ENCODE peak calls at places on chromosomes 11 and 22, in eight cellular contexts. N is A549; A is M059J; K is stimulated activated CD4-positive, alpha-beta T cell treated with anti-CD3 and anti-CD28 coated beads, Interleukin-15, amount 100 ng/mL, for 48 hours; X is globus pallidus; W is mesendoderm; P is Caco-2; Q is fibroblast of the conjunctiva. E is an unnamed sample.

GRCh38 chr11:70871881-70872280 is 380.5 kb downstream of the SHANK2 start:
- DNase-seq in Q (no peak), K (no peak), P (no peak), W (no peak), A (peak), N (no peak), X (no peak), E (no peak)

GRCh38 chr11:126392638-126393023 is 37.1 kb downstream of the ST3GAL4 start:
- DNase-seq in A (no peak), Q (no peak), X (no peak), W (no peak), K (no peak), N (no peak), P (no peak), E (peak)

GRCh38 chr22:22171357-22172218 is 73.0 kb upstream of the VPREB1 start:
- DNase-seq in W (peak), K (no peak), X (no peak), Q (no peak), P (peak), N (peak), A (peak), E (no peak)

GRCh38 chr22:36028646-36029405 is at the start of gene RBFOX2:
- DNase-seq in A (peak), Q (peak), K (peak), N (peak), W (peak), X (peak), P (peak), E (peak)

GRCh38 chr22:30038219-30038618 is 42.0 kb upstream of the HORMAD2 start:
- DNase-seq in X (no peak), K (no peak), Q (peak), P (peak), N (no peak), W (peak), A (peak), E (no peak)

GRCh38 chr11:2694995-2695939 is 4.5 kb downstream of the KCNQ1OT1 start:
- DNase-seq in Q (no peak), X (no peak), K (no peak), P (no peak), W (no peak), N (no peak), A (no peak), E (peak)

GRCh38 chr11:88050247-88050646 is 125.0 kb downstream of the RAB38 start:
- DNase-seq in K (no peak), N (no peak), W (no peak), Q (no peak), A (no peak), X (no peak), P (no peak), E (no peak)

GRCh38 chr11:61967924-61968757 is 707 bp upstream of the FTH1 start:
- DNase-seq in A (no peak), K (no peak), P (peak), Q (no peak), W (peak), N (no peak), X (peak), E (no peak)

GRCh38 chr11:57458060-57458409 is 2.3 kb upstream of the RTN4RL2 start:
- DNase-seq in P (peak), K (no peak), A (peak), W (peak), N (no peak), X (no peak), Q (no peak), E (no peak)

GRCh38 chr22:50134481-50134880 is 36.0 kb upstream of the PANX2 start:
- DNase-seq in N (no peak), W (no peak), X (no peak), A (no peak), Q (no peak), K (no peak), P (no peak), E (no peak)

GRCh38 chr22:38956551-38956950 is 858 bp upstream of the APOBEC3A start:
- DNase-seq in P (no peak), X (no peak), A (no peak), N (no peak), K (no peak), Q (no peak), W (no peak), E (no peak)

GRCh38 chr22:41478473-41478872 is 9.6 kb downstream of the ACO2 start:
- DNase-seq in A (no peak), P (no peak), K (no peak), N (no peak), Q (no peak), W (no peak), X (no peak), E (no peak)

GRCh38 chr11:86444981-86445380 is 70.3 kb downstream of the CCDC81 start:
- DNase-seq in X (no peak), K (no peak), Q (no peak), P (no peak), A (no peak), W (no peak), N (no peak), E (no peak)

GRCh38 chr11:115961168-115962003 is 457.2 kb upstream of the CADM1 start:
- DNase-seq in N (no peak), W (peak), A (peak), K (no peak), Q (no peak), X (no peak), P (no peak), E (no peak)

GRCh38 chr22:35882226-35883027 is 146.2 kb downstream of the RBFOX2 start:
- DNase-seq in X (no peak), W (no peak), P (no peak), Q (no peak), K (no peak), N (no peak), A (peak), E (no peak)

GRCh38 chr11:125724125-125724524 is 22.0 kb upstream of the PATE1 start:
- DNase-seq in K (no peak), Q (no peak), P (peak), X (no peak), W (peak), N (no peak), A (peak), E (no peak)

GRCh38 chr22:19997561-19998231 is 18.9 kb downstream of the ARVCF start:
- DNase-seq in W (no peak), X (no peak), A (no peak), N (no peak), P (no peak), K (no peak), Q (no peak), E (no peak)

GRCh38 chr22:23100124-23100801 is 29.9 kb downstream of the GNAZ start:
- DNase-seq in X (no peak), A (no peak), P (no peak), W (no peak), N (no peak), K (no peak), Q (no peak), E (no peak)

GRCh38 chr11:118193910-118194566 is 17.6 kb upstream of the SCN2B start:
- DNase-seq in P (no peak), W (no peak), N (no peak), X (peak), K (no peak), A (no peak), Q (no peak), E (no peak)

GRCh38 chr11:13963949-13964770 is 1.6 kb downstream of the SPON1 start:
- DNase-seq in A (no peak), P (no peak), N (no peak), Q (no peak), W (peak), K (no peak), X (no peak), E (peak)